ENCODE peak calls at places on chromosome 13, in four cellular contexts. T is K562, L is HepG2, S is GM12878. H is an unnamed sample.

GRCh38 chr13:76297331-76297730 is 588.9 kb downstream of the KCTD12 start:
- DNase-seq in T (no peak), L (no peak), S (no peak), H (no peak)

GRCh38 chr13:45416521-45417125 is 1.6 kb downstream of the SLC25A30 start:
- DNase-seq in T (no peak), L (no peak), S (no peak), H (no peak)

GRCh38 chr13:83940742-83941141 is 58.5 kb upstream of the SLITRK1 start:
- DNase-seq in T (no peak), L (no peak), S (no peak), H (no peak)

GRCh38 chr13:40682449-40683240 is 16.2 kb upstream of the FOXO1 start:
- DNase-seq in T (no peak), L (no peak), S (no peak), H (no peak)

GRCh38 chr13:69324109-69324886 is 783.3 kb upstream of the ATXN8OS start:
- DNase-seq in T (no peak), L (peak; percentile 3), S (no peak), H (peak; percentile 31)

GRCh38 chr13:58324130-58324529 is 692.6 kb downstream of the PCDH17 start:
- DNase-seq in T (no peak), L (no peak), S (no peak), H (no peak)

GRCh38 chr13:100024023-100024422 is 42.4 kb downstream of the ZIC2 start:
- DNase-seq in T (no peak), L (no peak), S (no peak), H (no peak)

GRCh38 chr13:26698392-26699196 is 62.0 kb downstream of the GPR12 start:
- DNase-seq in T (peak; percentile 72), L (peak; percentile 66), S (peak; percentile 20), H (peak; percentile 85)

GRCh38 chr13:93309886-93310520 is 83.4 kb downstream of the GPC6 start:
- DNase-seq in T (no peak), L (peak; percentile 5), S (no peak), H (no peak)

GRCh38 chr13:27171244-27171829 is at the start of gene USP12:
- DNase-seq in T (peak; percentile 60), L (no peak), S (no peak), H (peak; percentile 46)

GRCh38 chr13:99154064-99154463 is 46.6 kb upstream of the UBAC2 start:
- DNase-seq in T (no peak), L (no peak), S (no peak), H (no peak)

GRCh38 chr13:28489975-28490550 is 4.9 kb downstream of the FLT1 start:
- DNase-seq in T (no peak), L (no peak), S (no peak), H (no peak)

GRCh38 chr13:94556016-94556415 is 39.9 kb downstream of the TGDS start:
- DNase-seq in T (no peak), L (no peak), S (no peak), H (no peak)

GRCh38 chr13:49108204-49108603 is 111.9 kb upstream of the MLNR start:
- DNase-seq in T (no peak), L (no peak), S (no peak), H (no peak)

GRCh38 chr13:96662036-96662435 is 332.2 kb downstream of the OXGR1 start:
- DNase-seq in T (no peak), L (no peak), S (no peak), H (no peak)

GRCh38 chr13:51590966-51591627 is 6.8 kb downstream of the WDFY2 start:
- DNase-seq in T (peak; percentile 11), L (peak; percentile 63), S (no peak), H (no peak)

GRCh38 chr13:110641055-110642015 is 26.0 kb downstream of the NAXD start:
- DNase-seq in T (no peak), L (no peak), S (no peak), H (no peak)

GRCh38 chr13:49241296-49241695 is 6.4 kb upstream of the CDADC1 start:
- DNase-seq in T (no peak), L (no peak), S (no peak), H (no peak)

GRCh38 chr13:26112843-26113242 is 61.0 kb upstream of the SHISA2 start:
- DNase-seq in T (peak; percentile 5), L (no peak), S (no peak), H (no peak)

GRCh38 chr13:87314822-87315221 is 356.3 kb upstream of the SLITRK5 start:
- DNase-seq in T (no peak), L (no peak), S (no peak), H (no peak)

GRCh38 chr13:87311165-87311564 is 360.0 kb upstream of the SLITRK5 start:
- DNase-seq in T (no peak), L (no peak), S (no peak), H (no peak)
- TF ChIP-seq SP1 in T (no peak), L (no peak), S (no peak), H (no peak)

DNA sequence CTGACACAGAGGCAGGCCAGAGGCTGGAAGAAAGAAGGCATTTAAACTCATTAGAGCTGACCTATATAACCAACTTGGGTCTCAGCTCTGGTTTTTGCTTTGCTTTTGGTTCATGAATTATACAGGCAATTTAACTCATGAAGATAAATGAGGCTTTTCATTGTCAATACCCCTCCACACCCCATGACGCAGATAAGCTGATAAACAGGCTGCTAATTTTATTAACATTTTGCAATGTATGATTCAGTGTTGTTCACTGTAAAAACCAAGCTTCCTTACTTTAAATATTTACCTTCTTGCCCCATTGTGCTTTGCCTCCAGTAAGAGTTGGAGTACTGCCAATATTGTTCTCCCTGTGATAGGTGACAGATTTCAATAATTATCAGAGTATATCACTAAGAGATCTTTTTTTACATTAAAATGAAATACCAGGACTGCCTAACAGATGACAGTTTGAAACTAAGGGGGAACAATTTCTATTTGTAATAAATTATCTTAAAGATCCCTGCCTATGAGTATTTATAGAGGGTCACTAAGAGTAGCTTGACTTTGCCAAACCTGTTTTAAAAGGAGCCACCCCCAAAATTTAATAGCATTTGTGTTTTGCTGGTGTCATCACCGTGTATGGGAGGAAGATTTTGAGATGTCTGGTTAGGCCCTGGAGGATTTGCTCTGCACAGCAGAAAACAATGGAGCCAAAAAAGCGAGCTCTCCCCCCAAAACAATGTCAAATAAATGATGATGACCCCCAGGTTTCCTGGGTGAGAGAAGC is 472.7 kb upstream of the NBEA start:
- DNase-seq in T (no peak), L (no peak), S (no peak), H (no peak)
- TF ChIP-seq FOXM1 in T (no peak), L (no peak), S (no peak), H (no peak)

GRCh38 chr13:30480292-30480947 is 14.7 kb upstream of the HMGB1 start:
- DNase-seq in T (no peak), L (no peak), S (no peak), H (no peak)
- TF ChIP-seq FOXK2 in T (no peak), L (no peak), S (no peak), H (no peak)

DNA sequence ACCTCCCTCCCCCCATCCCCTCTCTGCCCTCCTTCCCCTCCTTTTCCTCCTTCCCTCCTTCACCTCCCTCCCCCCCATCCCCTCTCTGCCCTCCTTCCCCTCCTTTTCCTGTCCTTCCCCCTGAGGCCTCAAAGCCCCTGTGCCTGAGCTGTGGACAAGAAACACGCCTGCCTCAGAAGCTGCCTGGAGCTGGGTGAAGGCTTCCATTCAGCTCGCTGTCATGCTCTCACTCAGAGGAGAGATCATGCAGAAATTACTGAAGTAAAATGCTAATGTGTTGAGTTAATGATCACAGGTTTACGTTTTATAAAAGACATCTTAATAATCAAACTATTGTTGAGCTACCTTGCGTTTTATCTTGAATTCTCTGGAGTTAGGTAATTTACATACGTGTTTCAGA is 114.5 kb downstream of the ATP11A start:
- DNase-seq in T (no peak), L (no peak), S (no peak), H (no peak)
- TF ChIP-seq SP1 in T (no peak), L (no peak), S (no peak), H (no peak)

GRCh38 chr13:79709526-79709925 is 228.6 kb downstream of the NDFIP2 start:
- DNase-seq in T (no peak), L (no peak), S (no peak), H (no peak)
- TF ChIP-seq FOXM1 in T (no peak), L (no peak), S (no peak), H (no peak)

H was measured in HEK293T.